ENCODE peak calls at places on chromosomes 2 and 18, in six cellular contexts. One of them, this sample, is unnamed.

GRCh38 chr2:58923869-58924268 is 682.7 kb upstream of the FANCL start:
- DNase-seq in B cell: no peak
- DNase-seq in heart left ventricle: no peak
- DNase-seq in omental fat pad: no peak
- DNase-seq in HuH-7.5: no peak
- DNase-seq in KG1: no peak
- DNase-seq in this sample: no peak

GRCh38 chr2:28546242-28546641 is 50.4 kb downstream of the PLB1 start:
- DNase-seq in B cell: no peak
- DNase-seq in HuH-7.5: no peak
- DNase-seq in KG1: no peak
- DNase-seq in heart left ventricle: no peak
- DNase-seq in omental fat pad: no peak
- DNase-seq in this sample: peak; percentile 30

GRCh38 chr18:79800353-79801180 is 2.8 kb downstream of the KCNG2 start:
- DNase-seq in HuH-7.5: no peak
- DNase-seq in B cell: no peak
- DNase-seq in omental fat pad: no peak
- DNase-seq in KG1: no peak
- DNase-seq in heart left ventricle: peak; percentile 19
- DNase-seq in this sample: no peak

GRCh38 chr2:234451852-234452625 is 44.8 kb downstream of the ARL4C start:
- DNase-seq in HuH-7.5: no peak
- DNase-seq in omental fat pad: no peak
- DNase-seq in B cell: no peak
- DNase-seq in KG1: no peak
- DNase-seq in heart left ventricle: no peak
- DNase-seq in this sample: no peak

GRCh38 chr2:109382946-109383345 is 230.8 kb downstream of the SEPTIN10 start:
- DNase-seq in HuH-7.5: no peak
- DNase-seq in B cell: no peak
- DNase-seq in heart left ventricle: peak; percentile 90
- DNase-seq in omental fat pad: peak; percentile 24
- DNase-seq in KG1: no peak
- DNase-seq in this sample: no peak

GRCh38 chr2:53886406-53887280 is 26.9 kb upstream of the GPR75 start:
- DNase-seq in heart left ventricle: no peak
- DNase-seq in KG1: no peak
- DNase-seq in omental fat pad: no peak
- DNase-seq in HuH-7.5: no peak
- DNase-seq in B cell: no peak
- DNase-seq in this sample: no peak

GRCh38 chr2:54572262-54572635 is 116.1 kb downstream of the SPTBN1 start:
- DNase-seq in omental fat pad: no peak
- DNase-seq in heart left ventricle: no peak
- DNase-seq in KG1: no peak
- DNase-seq in HuH-7.5: no peak
- DNase-seq in B cell: no peak
- DNase-seq in this sample: no peak

GRCh38 chr18:49018961-49019445 is 68.2 kb upstream of the SMAD7 start:
- DNase-seq in omental fat pad: no peak
- DNase-seq in B cell: peak; percentile 17
- DNase-seq in heart left ventricle: no peak
- DNase-seq in KG1: no peak
- DNase-seq in HuH-7.5: no peak
- DNase-seq in this sample: no peak

GRCh38 chr18:58263055-58263732 is 219.2 kb downstream of the NEDD4L start:
- DNase-seq in HuH-7.5: peak; percentile 18
- DNase-seq in KG1: no peak
- DNase-seq in omental fat pad: no peak
- DNase-seq in heart left ventricle: no peak
- DNase-seq in B cell: no peak
- DNase-seq in this sample: no peak

GRCh38 chr2:169705927-169706326 is 11.7 kb downstream of the PHOSPHO2 start:
- DNase-seq in B cell: no peak
- DNase-seq in KG1: no peak
- DNase-seq in omental fat pad: no peak
- DNase-seq in HuH-7.5: no peak
- DNase-seq in heart left ventricle: no peak
- DNase-seq in this sample: no peak

GRCh38 chr2:208040199-208041171 is 15.2 kb upstream of the PLEKHM3 start:
- DNase-seq in omental fat pad: peak; percentile 62
- DNase-seq in B cell: peak; percentile 36
- DNase-seq in KG1: no peak
- DNase-seq in heart left ventricle: peak; percentile 69
- DNase-seq in HuH-7.5: no peak
- DNase-seq in this sample: no peak

GRCh38 chr2:142675398-142675797 is 202.1 kb upstream of the KYNU start:
- DNase-seq in B cell: no peak
- DNase-seq in omental fat pad: no peak
- DNase-seq in KG1: no peak
- DNase-seq in HuH-7.5: no peak
- DNase-seq in heart left ventricle: no peak
- DNase-seq in this sample: no peak

GRCh38 chr2:133993160-133993559 is 260.7 kb upstream of the MGAT5 start:
- DNase-seq in HuH-7.5: no peak
- DNase-seq in omental fat pad: no peak
- DNase-seq in KG1: no peak
- DNase-seq in heart left ventricle: peak; percentile 45
- DNase-seq in B cell: no peak
- DNase-seq in this sample: no peak

GRCh38 chr2:96923810-96924774 is 54.2 kb upstream of the SEMA4C start:
- DNase-seq in heart left ventricle: no peak
- DNase-seq in omental fat pad: no peak
- DNase-seq in HuH-7.5: no peak
- DNase-seq in KG1: no peak
- DNase-seq in B cell: no peak
- DNase-seq in this sample: no peak

GRCh38 chr18:3281456-3282400 is 19.8 kb downstream of the MYL12B start:
- DNase-seq in HuH-7.5: no peak
- DNase-seq in omental fat pad: no peak
- DNase-seq in heart left ventricle: no peak
- DNase-seq in KG1: peak; percentile 77
- DNase-seq in B cell: peak; percentile 35
- DNase-seq in this sample: peak; percentile 60

GRCh38 chr18:53567935-53568574 is 656.4 kb downstream of the MBD2 start:
- DNase-seq in KG1: no peak
- DNase-seq in heart left ventricle: no peak
- DNase-seq in HuH-7.5: peak; percentile 7
- DNase-seq in B cell: peak; percentile 24
- DNase-seq in omental fat pad: no peak
- DNase-seq in this sample: no peak

GRCh38 chr2:175684466-175684865 is 317.6 kb downstream of the LNPK start:
- DNase-seq in omental fat pad: no peak
- DNase-seq in heart left ventricle: no peak
- DNase-seq in HuH-7.5: no peak
- DNase-seq in KG1: no peak
- DNase-seq in B cell: no peak
- DNase-seq in this sample: no peak

GRCh38 chr18:48548404-48548771 is 9.6 kb downstream of the CTIF start:
- DNase-seq in omental fat pad: no peak
- DNase-seq in B cell: no peak
- DNase-seq in HuH-7.5: no peak
- DNase-seq in KG1: no peak
- DNase-seq in heart left ventricle: peak; percentile 44
- DNase-seq in this sample: peak; percentile 34

GRCh38 chr2:47108638-47109372 is 46.3 kb downstream of the STPG4 start:
- DNase-seq in omental fat pad: no peak
- DNase-seq in heart left ventricle: no peak
- DNase-seq in B cell: no peak
- DNase-seq in HuH-7.5: no peak
- DNase-seq in KG1: no peak
- DNase-seq in this sample: no peak

GRCh38 chr2:142973160-142973821 is 95.8 kb downstream of the KYNU start:
- DNase-seq in KG1: no peak
- DNase-seq in B cell: no peak
- DNase-seq in HuH-7.5: no peak
- DNase-seq in omental fat pad: no peak
- DNase-seq in heart left ventricle: no peak
- DNase-seq in this sample: no peak

GRCh38 chr2:8677646-8678592 is 3.9 kb upstream of the ID2 start:
- DNase-seq in heart left ventricle: peak; percentile 65
- DNase-seq in HuH-7.5: peak; percentile 50
- DNase-seq in KG1: no peak
- DNase-seq in B cell: no peak
- DNase-seq in omental fat pad: no peak
- DNase-seq in this sample: peak; percentile 72

GRCh38 chr2:62287335-62287734 is 91.4 kb downstream of the B3GNT2 start:
- DNase-seq in B cell: no peak
- DNase-seq in HuH-7.5: no peak
- DNase-seq in KG1: no peak
- DNase-seq in heart left ventricle: no peak
- DNase-seq in omental fat pad: no peak
- DNase-seq in this sample: no peak

GRCh38 chr18:9950289-9951016 is 36.6 kb downstream of the VAPA start:
- DNase-seq in KG1: no peak
- DNase-seq in HuH-7.5: no peak
- DNase-seq in B cell: no peak
- DNase-seq in heart left ventricle: no peak
- DNase-seq in omental fat pad: no peak
- DNase-seq in this sample: no peak

GRCh38 chr2:67684991-67685390 is 287.9 kb downstream of the ETAA1 start:
- DNase-seq in heart left ventricle: no peak
- DNase-seq in B cell: no peak
- DNase-seq in KG1: no peak
- DNase-seq in HuH-7.5: no peak
- DNase-seq in omental fat pad: no peak
- DNase-seq in this sample: no peak

GRCh38 chr2:226791487-226792081 is 8.0 kb downstream of the IRS1 start:
- DNase-seq in B cell: peak; percentile 100
- DNase-seq in HuH-7.5: no peak
- DNase-seq in heart left ventricle: peak; percentile 95
- DNase-seq in omental fat pad: peak; percentile 64
- DNase-seq in KG1: peak; percentile 44
- DNase-seq in this sample: peak; percentile 58

GRCh38 chr2:182015334-182016109 is 29.9 kb downstream of the PPP1R1C start:
- DNase-seq in B cell: no peak
- DNase-seq in heart left ventricle: no peak
- DNase-seq in HuH-7.5: no peak
- DNase-seq in KG1: no peak
- DNase-seq in omental fat pad: no peak
- DNase-seq in this sample: no peak

GRCh38 chr2:183070942-183071844 is 7.4 kb upstream of the DUSP19 start:
- DNase-seq in heart left ventricle: no peak
- DNase-seq in omental fat pad: no peak
- DNase-seq in HuH-7.5: peak; percentile 33
- DNase-seq in KG1: no peak
- DNase-seq in B cell: no peak
- DNase-seq in this sample: no peak

GRCh38 chr2:28751956-28752607 is 452 bp downstream of the PPP1CB start:
- DNase-seq in B cell: no peak
- DNase-seq in omental fat pad: peak; percentile 48
- DNase-seq in HuH-7.5: no peak
- DNase-seq in heart left ventricle: no peak
- DNase-seq in KG1: no peak
- DNase-seq in this sample: no peak

GRCh38 chr2:235827585-235827992 is 333.7 kb downstream of the AGAP1 start:
- DNase-seq in B cell: no peak
- DNase-seq in KG1: no peak
- DNase-seq in HuH-7.5: no peak
- DNase-seq in omental fat pad: no peak
- DNase-seq in heart left ventricle: no peak
- DNase-seq in this sample: no peak

GRCh38 chr18:56756971-56757370 is 105.8 kb downstream of the WDR7 start:
- DNase-seq in heart left ventricle: peak; percentile 34
- DNase-seq in KG1: no peak
- DNase-seq in HuH-7.5: no peak
- DNase-seq in omental fat pad: no peak
- DNase-seq in B cell: no peak
- DNase-seq in this sample: no peak

GRCh38 chr2:62149708-62150107 is 46.2 kb upstream of the B3GNT2 start:
- DNase-seq in omental fat pad: no peak
- DNase-seq in KG1: no peak
- DNase-seq in B cell: no peak
- DNase-seq in heart left ventricle: no peak
- DNase-seq in HuH-7.5: no peak
- DNase-seq in this sample: no peak

GRCh38 chr18:50268022-50268747 is 1.9 kb upstream of the CFAP53 start:
- DNase-seq in HuH-7.5: peak; percentile 62
- DNase-seq in B cell: peak; percentile 93
- DNase-seq in omental fat pad: peak; percentile 67
- DNase-seq in heart left ventricle: peak; percentile 89
- DNase-seq in KG1: no peak
- DNase-seq in this sample: no peak

GRCh38 chr2:219175928-219176817 is 552 bp downstream of the CNPPD1 start:
- DNase-seq in omental fat pad: peak; percentile 30
- DNase-seq in B cell: peak; percentile 76
- DNase-seq in KG1: peak; percentile 21
- DNase-seq in HuH-7.5: no peak
- DNase-seq in heart left ventricle: peak; percentile 70
- DNase-seq in this sample: peak; percentile 15

GRCh38 chr2:108594982-108595464 is 60.8 kb downstream of the LIMS1 start:
- DNase-seq in heart left ventricle: no peak
- DNase-seq in omental fat pad: no peak
- DNase-seq in KG1: peak; percentile 40
- DNase-seq in B cell: no peak
- DNase-seq in HuH-7.5: no peak
- DNase-seq in this sample: peak; percentile 76

GRCh38 chr18:568731-569130 is 11.4 kb upstream of the CETN1 start:
- DNase-seq in heart left ventricle: no peak
- DNase-seq in HuH-7.5: no peak
- DNase-seq in omental fat pad: no peak
- DNase-seq in B cell: no peak
- DNase-seq in KG1: no peak
- DNase-seq in this sample: no peak

This sample was measured in GF-D8.